ENCODE peak calls at places on chromosomes 11 and 22, in six cellular contexts. U is WERI-Rb-1, B is A549, E is esophagus muscularis mucosa, Q is upper lobe of right lung, S is AG04450. K is an unnamed sample.

GRCh38 chr11:72668645-72669347 is 5.4 kb downstream of the PDE2A start:
- DNase-seq in U (no peak), B (no peak), E (no peak), Q (no peak), S (no peak), K (no peak)

GRCh38 chr11:17013548-17014320 is 480 bp downstream of the PLEKHA7 start:
- DNase-seq in U (peak), B (no peak), E (no peak), Q (peak), S (no peak), K (no peak)

GRCh38 chr22:45051946-45052345 is 42.1 kb upstream of the PHF21B start:
- DNase-seq in U (no peak), B (no peak), E (no peak), Q (no peak), S (no peak), K (no peak)

GRCh38 chr22:23179381-23180294 is 671 bp upstream of the BCR start:
- DNase-seq in U (no peak), B (no peak), E (no peak), Q (no peak), S (no peak), K (peak)

GRCh38 chr11:76564400-76564799 is 106.1 kb downstream of the LRRC32 start:
- DNase-seq in U (no peak), B (no peak), E (no peak), Q (no peak), S (no peak), K (no peak)

GRCh38 chr11:131681875-131682274 is 311.5 kb downstream of the NTM start:
- DNase-seq in U (no peak), B (no peak), E (no peak), Q (no peak), S (no peak), K (peak)

GRCh38 chr11:13135385-13136271 is 126.5 kb downstream of the RASSF10 start:
- DNase-seq in U (no peak), B (peak), E (peak), Q (no peak), S (no peak), K (no peak)

GRCh38 chr22:31343235-31344191 is 2.6 kb downstream of the PATZ1 start:
- DNase-seq in U (peak), B (no peak), E (no peak), Q (peak), S (no peak), K (no peak)

GRCh38 chr11:123616505-123617198 is 37.8 kb downstream of the SCN3B start:
- DNase-seq in U (no peak), B (no peak), E (no peak), Q (no peak), S (peak), K (no peak)

GRCh38 chr11:19867064-19867463 is 154.4 kb downstream of the NAV2 start:
- DNase-seq in U (no peak), B (no peak), E (no peak), Q (no peak), S (no peak), K (no peak)

GRCh38 chr11:128809128-128809527 is 58.0 kb downstream of the KCNJ1 start:
- DNase-seq in U (no peak), B (no peak), E (no peak), Q (no peak), S (no peak), K (no peak)

DNA sequence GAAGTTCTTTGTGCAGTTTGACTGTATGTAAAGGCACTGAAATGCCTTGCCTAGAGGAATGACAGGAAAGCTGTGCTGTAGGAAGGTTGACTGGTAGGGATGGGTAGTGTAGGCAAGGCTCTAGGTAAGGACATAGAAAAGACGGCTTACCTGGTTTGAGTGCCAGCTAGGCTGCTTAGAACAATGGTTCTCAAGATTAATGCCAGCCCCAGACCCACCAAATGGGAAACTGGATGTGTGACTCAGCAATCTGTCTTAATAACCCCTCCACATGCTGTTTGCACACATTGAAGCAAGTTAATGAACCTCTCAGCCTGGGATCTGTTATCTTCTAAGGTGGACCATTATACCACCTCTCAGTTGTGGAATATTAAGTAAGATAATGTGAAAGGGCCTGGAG is 3.7 kb downstream of the RPS3 start:
- DNase-seq in U (no peak), B (no peak), E (no peak), Q (no peak), S (no peak), K (no peak)
- H3K27ac ChIP-seq in U (no peak), B (no peak), E (peak), Q (no peak), S (no peak), K (no peak)

GRCh38 chr11:10528121-10528520 is 12.9 kb downstream of the RNF141 start:
- DNase-seq in U (no peak), B (no peak), E (no peak), Q (no peak), S (no peak), K (no peak)
- TF ChIP-seq CTCF in U (no peak), B (no peak), E (no peak), Q (no peak), S (no peak), K (no peak)

DNA sequence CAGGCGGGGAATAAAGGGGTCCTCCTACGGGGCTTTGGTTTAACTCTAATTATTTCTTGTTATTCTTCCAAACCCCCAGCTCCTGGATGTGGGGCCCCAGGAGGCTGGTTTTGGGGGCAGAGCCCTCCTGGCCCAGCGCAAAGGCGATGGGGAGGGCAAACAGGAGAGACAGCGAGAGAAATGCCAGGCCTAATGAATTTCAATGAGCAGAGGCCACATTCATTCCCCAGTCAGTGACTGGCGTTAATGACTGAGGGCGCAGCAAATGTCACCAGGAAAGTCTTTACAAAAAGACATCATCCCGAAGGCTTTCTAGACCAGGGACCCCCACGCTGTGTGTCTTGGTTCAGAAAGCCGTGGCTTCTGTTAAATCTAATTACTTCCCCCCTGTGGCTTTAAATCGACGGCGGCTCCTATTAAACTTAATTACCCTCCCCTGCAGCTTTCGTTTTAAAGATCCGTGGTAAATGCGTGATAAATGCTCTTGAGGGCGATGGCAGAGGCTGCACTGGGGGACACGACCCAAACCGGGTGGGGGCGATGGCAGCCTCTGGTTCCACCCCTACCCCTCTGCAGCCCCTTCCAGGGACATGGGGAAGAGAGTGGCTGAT is 1.5 kb upstream of the FGF19 start:
- DNase-seq in U (no peak), B (no peak), E (no peak), Q (no peak), S (no peak), K (no peak)
- H3K4me3 ChIP-seq in U (no peak), B (no peak), E (no peak), Q (no peak), S (no peak), K (no peak)

DNA sequence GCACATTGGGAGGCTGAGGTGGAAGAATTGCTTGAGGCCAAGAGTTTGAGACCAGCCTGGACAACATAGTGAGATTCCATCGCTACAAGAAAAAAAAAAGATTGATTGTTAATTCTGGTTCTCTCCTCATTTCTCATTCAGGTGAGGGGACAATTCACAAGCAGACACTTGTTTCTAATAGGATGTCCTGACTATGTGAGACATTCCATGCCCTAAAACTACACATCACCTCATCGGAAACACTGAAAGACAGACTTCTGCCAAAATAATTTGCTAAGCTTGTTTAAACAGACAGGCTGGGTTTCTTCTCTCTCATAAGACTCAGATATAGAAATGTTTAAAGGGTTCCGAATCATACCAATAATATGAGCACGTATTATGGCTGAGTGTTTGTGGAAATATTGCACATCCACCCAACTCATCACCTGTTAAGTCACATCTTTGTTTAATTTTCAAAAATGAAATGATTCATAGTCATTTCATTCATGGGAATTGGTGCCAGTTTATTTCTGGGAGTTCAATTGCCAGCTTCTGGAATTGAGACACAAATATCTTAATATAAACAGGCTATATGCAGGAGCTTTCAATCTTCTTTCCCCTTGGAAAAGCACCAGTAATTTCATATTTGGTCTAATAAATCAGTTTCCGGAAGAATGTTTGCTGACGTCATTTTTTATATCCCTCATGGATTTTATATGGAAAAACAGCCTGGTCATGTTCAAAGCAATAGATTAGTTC is 87.2 kb downstream of the BDNF start:
- DNase-seq in U (no peak), B (no peak), E (no peak), Q (no peak), S (no peak), K (no peak)
- H3K27ac ChIP-seq in U (no peak), B (no peak), E (no peak), Q (no peak), S (no peak), K (no peak)